ENCODE peak calls at places on chromosome 1, in seven cellular contexts. Z is breast epithelium; C is GM03348; T is hepatocyte; W is left ventricle myocardium inferior; L is activated effector memory CD4-positive, alpha-beta T cell treated with anti-CD3 and anti-CD28 coated beads, Interleukin-2, amount 50 U/mL, for 16 hours; U is BE2C. F is an unnamed sample.

GRCh38 chr1:172449012-172449584 is 5.2 kb upstream of the PIGC start:
- DNase-seq in T (peak), Z (no peak), W (no peak), U (no peak), C (no peak), L (no peak), F (no peak)

GRCh38 chr1:160432371-160432786 is 32.0 kb downstream of the VANGL2 start:
- DNase-seq in L (no peak), U (no peak), T (no peak), C (no peak), Z (no peak), W (no peak), F (no peak)

GRCh38 chr1:119340861-119341261 is 27.7 kb upstream of the HAO2 start:
- DNase-seq in C (no peak), U (no peak), L (no peak), T (no peak), Z (no peak), W (no peak), F (no peak)

GRCh38 chr1:152533327-152533938 is 19.2 kb downstream of the CRCT1 start:
- DNase-seq in C (peak), W (no peak), Z (no peak), T (no peak), L (no peak), U (peak), F (no peak)

GRCh38 chr1:1926346-1926811 is 7.3 kb upstream of the TMEM52 start:
- DNase-seq in T (peak), Z (no peak), U (no peak), W (no peak), L (no peak), C (no peak), F (no peak)

GRCh38 chr1:209232197-209232596 is 351.3 kb upstream of the CAMK1G start:
- DNase-seq in W (no peak), U (no peak), C (no peak), T (no peak), Z (no peak), L (no peak), F (no peak)

GRCh38 chr1:243903023-243903422 is 53.0 kb upstream of the AKT3 start:
- DNase-seq in W (no peak), T (no peak), C (no peak), U (no peak), L (no peak), Z (no peak), F (no peak)

GRCh38 chr1:74733616-74734484 is 898 bp downstream of the TYW3 start:
- DNase-seq in C (peak), U (peak), W (no peak), T (no peak), Z (no peak), L (no peak), F (no peak)

GRCh38 chr1:204384636-204385354 is 25.1 kb upstream of the PLEKHA6 start:
- DNase-seq in U (peak), L (no peak), C (peak), T (no peak), W (peak), Z (no peak), F (no peak)

GRCh38 chr1:112576240-112576639 is 42.7 kb downstream of the ST7L start:
- DNase-seq in U (no peak), Z (no peak), W (no peak), T (no peak), C (no peak), L (no peak), F (no peak)